ENCODE peak calls at places on chromosomes 12 and 14, in eight cellular contexts. R, X, C, I, H, Y, J and M are unnamed samples.

GRCh38 chr14:69260979-69261605 is 1.1 kb downstream of the GALNT16 start:
- DNase-seq in R (no peak), X (no peak), C (no peak), I (no peak), H (peak), Y (no peak), J (peak), M (peak)

GRCh38 chr14:68655961-68656360 is 136.9 kb downstream of the ZFP36L1 start:
- DNase-seq in R (no peak), X (no peak), C (no peak), I (no peak), H (no peak), Y (no peak), J (peak), M (no peak)

GRCh38 chr12:82912406-82912805 is 225.7 kb downstream of the TMTC2 start:
- DNase-seq in R (peak), X (no peak), C (no peak), I (peak), H (no peak), Y (no peak), J (no peak), M (no peak)

GRCh38 chr12:85441025-85441424 is 161.0 kb downstream of the ALX1 start:
- DNase-seq in R (no peak), X (no peak), C (no peak), I (no peak), H (no peak), Y (no peak), J (no peak), M (no peak)

GRCh38 chr12:106049105-106049504 is 89.6 kb downstream of the NUAK1 start:
- DNase-seq in R (no peak), X (no peak), C (no peak), I (no peak), H (no peak), Y (no peak), J (no peak), M (no peak)

GRCh38 chr12:70576341-70577282 is 60.6 kb downstream of the PTPRB start:
- DNase-seq in R (peak), X (no peak), C (no peak), I (peak), H (no peak), Y (peak), J (peak), M (peak)

GRCh38 chr12:95204141-95204866 is 13.0 kb downstream of the FGD6 start:
- DNase-seq in R (peak), X (peak), C (no peak), I (peak), H (no peak), Y (peak), J (peak), M (peak)

GRCh38 chr12:64900540-64900939 is 76.1 kb downstream of the TBC1D30 start:
- DNase-seq in R (peak), X (no peak), C (no peak), I (peak), H (no peak), Y (no peak), J (no peak), M (peak)

GRCh38 chr12:42583017-42583416 is 6.5 kb downstream of the PRICKLE1 start:
- DNase-seq in R (no peak), X (no peak), C (no peak), I (no peak), H (no peak), Y (no peak), J (no peak), M (no peak)

GRCh38 chr12:116878567-116879508 is 2.4 kb downstream of the HRK start:
- DNase-seq in R (no peak), X (no peak), C (no peak), I (no peak), H (no peak), Y (no peak), J (peak), M (peak)

GRCh38 chr14:24079521-24080141 is 8.3 kb downstream of the CPNE6 start:
- DNase-seq in R (no peak), X (no peak), C (no peak), I (no peak), H (no peak), Y (no peak), J (peak), M (no peak)

GRCh38 chr12:129753596-129753995 is 150.2 kb downstream of the TMEM132D start:
- DNase-seq in R (peak), X (no peak), C (no peak), I (no peak), H (no peak), Y (no peak), J (no peak), M (peak)

GRCh38 chr14:59529189-59529588 is 44.9 kb downstream of the JKAMP start:
- DNase-seq in R (no peak), X (no peak), C (no peak), I (no peak), H (no peak), Y (no peak), J (no peak), M (no peak)

GRCh38 chr12:124032265-124032886 is 59.4 kb downstream of the ZNF664 start:
- DNase-seq in R (peak), X (no peak), C (peak), I (peak), H (no peak), Y (no peak), J (peak), M (peak)

GRCh38 chr12:120479458-120479857 is 9.9 kb upstream of the SRSF9 start:
- DNase-seq in R (no peak), X (no peak), C (no peak), I (no peak), H (no peak), Y (no peak), J (peak), M (no peak)

GRCh38 chr12:115456946-115457689 is 773.1 kb upstream of the TBX3 start:
- DNase-seq in R (no peak), X (no peak), C (no peak), I (no peak), H (no peak), Y (no peak), J (peak), M (peak)

GRCh38 chr14:77151245-77151644 is 9.7 kb upstream of the ZDHHC22 start:
- DNase-seq in R (no peak), X (no peak), C (no peak), I (no peak), H (no peak), Y (no peak), J (peak), M (peak)
- TF ChIP-seq CTCF in R (peak), X (peak), C (no peak), I (peak), H (peak), Y (peak), J (peak), M (peak)

GRCh38 chr14:77559381-77559780 is 57.1 kb downstream of the SPTLC2 start:
- DNase-seq in R (no peak), X (no peak), C (no peak), I (no peak), H (no peak), Y (no peak), J (no peak), M (no peak)
- H3K27ac ChIP-seq in R (no peak), X (no peak), C (no peak), I (no peak), H (no peak), Y (no peak), J (no peak), M (no peak)

DNA sequence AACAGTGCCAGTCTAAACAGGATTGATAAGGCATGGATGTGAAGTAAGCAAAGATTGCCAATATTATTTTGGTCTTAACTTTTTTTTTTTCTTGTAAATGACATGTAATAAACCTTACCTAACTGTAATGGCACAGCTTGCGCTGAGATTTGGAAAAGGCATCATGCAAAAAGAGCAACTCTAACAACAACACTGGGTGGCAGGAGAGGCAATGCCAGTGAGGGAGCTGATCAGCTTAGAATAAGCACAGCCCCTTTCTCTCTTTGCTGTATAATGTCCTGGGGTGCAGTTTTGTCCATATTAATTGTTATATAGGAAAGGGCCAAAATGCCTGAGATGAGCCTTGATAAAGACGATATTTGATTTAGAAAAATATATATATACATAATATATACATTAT is 1589.7 kb upstream of the FLRT2 start:
- DNase-seq in R (no peak), X (no peak), C (no peak), I (no peak), H (no peak), Y (no peak), J (peak), M (no peak)
- TF ChIP-seq CTCF in R (no peak), X (no peak), C (no peak), I (no peak), H (peak), Y (no peak), J (peak), M (no peak)

DNA sequence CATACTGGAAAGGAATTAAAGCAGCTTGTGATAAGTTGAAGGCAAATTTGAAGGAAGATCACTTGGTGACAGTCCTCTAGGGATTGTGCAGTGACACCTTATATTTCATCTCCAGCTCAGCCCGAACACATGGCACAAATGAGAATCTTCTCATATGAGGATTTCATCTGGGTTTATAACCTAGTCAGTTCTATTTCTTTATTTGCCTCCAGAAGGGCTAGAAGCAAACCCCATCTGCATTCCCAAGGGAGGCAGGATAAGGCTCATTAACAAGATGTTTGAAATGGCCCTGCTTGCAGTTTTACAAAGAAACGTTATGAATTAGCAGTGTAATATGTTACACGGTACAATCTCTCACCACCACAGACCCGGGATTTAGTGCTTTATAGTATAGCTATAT is 90.7 kb upstream of the KRR1 start:
- DNase-seq in R (no peak), X (no peak), C (no peak), I (no peak), H (no peak), Y (no peak), J (no peak), M (no peak)
- H3K27ac ChIP-seq in R (no peak), X (no peak), C (no peak), I (no peak), H (no peak), Y (no peak), J (no peak), M (no peak)